ENCODE peak calls at places on chromosomes 11 and 22, in five cellular contexts. T, P, Y, O and V are unnamed samples.

GRCh38 chr11:25453471-25453870 is 878.5 kb upstream of the ANO3 start:
- DNase-seq in T (no peak), P (no peak), Y (no peak), O (no peak), V (no peak)

GRCh38 chr11:113245216-113245615 is 69.2 kb upstream of the TTC12 start:
- DNase-seq in T (no peak), P (no peak), Y (no peak), O (no peak), V (no peak)

GRCh38 chr22:30883586-30884145 is 84.9 kb downstream of the MORC2 start:
- DNase-seq in T (no peak), P (no peak), Y (no peak), O (no peak), V (no peak)

GRCh38 chr11:114367244-114367957 is 32.9 kb downstream of the C11orf71 start:
- DNase-seq in T (no peak), P (no peak), Y (no peak), O (no peak), V (no peak)

GRCh38 chr22:48404801-48405447 is 1422.7 kb downstream of the BRD1 start:
- DNase-seq in T (no peak), P (no peak), Y (no peak), O (no peak), V (no peak)

GRCh38 chr11:8286886-8287285 is 23.2 kb upstream of the LMO1 start:
- DNase-seq in T (no peak), P (peak; percentile 19), Y (no peak), O (peak; percentile 17), V (no peak)

GRCh38 chr11:134361241-134361640 is 29.5 kb downstream of the GLB1L2 start:
- DNase-seq in T (no peak), P (peak; percentile 70), Y (no peak), O (no peak), V (peak; percentile 30)

GRCh38 chr22:22935546-22936157 is 48.0 kb downstream of the IGLL5 start:
- DNase-seq in T (no peak), P (peak; percentile 92), Y (no peak), O (no peak), V (no peak)

GRCh38 chr11:36149538-36150242 is 139.5 kb downstream of the COMMD9 start:
- DNase-seq in T (peak; percentile 99), P (no peak), Y (peak; percentile 27), O (peak; percentile 78), V (peak; percentile 68)

GRCh38 chr22:19995611-19996339 is 20.8 kb downstream of the ARVCF start:
- DNase-seq in T (no peak), P (peak; percentile 74), Y (no peak), O (no peak), V (no peak)

GRCh38 chr11:128458316-128458715 is 129.0 kb downstream of the ETS1 start:
- DNase-seq in T (no peak), P (no peak), Y (no peak), O (no peak), V (no peak)

GRCh38 chr11:75475767-75476650 is 43.0 kb upstream of the KLHL35 start:
- DNase-seq in T (no peak), P (peak; percentile 68), Y (no peak), O (peak; percentile 54), V (no peak)

GRCh38 chr11:75472081-75472732 is 39.2 kb upstream of the KLHL35 start:
- DNase-seq in T (no peak), P (peak; percentile 80), Y (no peak), O (no peak), V (no peak)

GRCh38 chr11:75473684-75474083 is 40.7 kb upstream of the KLHL35 start:
- DNase-seq in T (no peak), P (peak; percentile 58), Y (no peak), O (no peak), V (no peak)

GRCh38 chr11:75474878-75475766 is 42.1 kb upstream of the KLHL35 start:
- DNase-seq in T (no peak), P (peak; percentile 87), Y (no peak), O (peak; percentile 47), V (no peak)

GRCh38 chr11:75474240-75474639 is 41.2 kb upstream of the KLHL35 start:
- DNase-seq in T (no peak), P (peak; percentile 42), Y (no peak), O (no peak), V (no peak)
- TF ChIP-seq POLR2AphosphoS5 in T (no peak), P (no peak), Y (no peak), O (no peak), V (no peak)

DNA sequence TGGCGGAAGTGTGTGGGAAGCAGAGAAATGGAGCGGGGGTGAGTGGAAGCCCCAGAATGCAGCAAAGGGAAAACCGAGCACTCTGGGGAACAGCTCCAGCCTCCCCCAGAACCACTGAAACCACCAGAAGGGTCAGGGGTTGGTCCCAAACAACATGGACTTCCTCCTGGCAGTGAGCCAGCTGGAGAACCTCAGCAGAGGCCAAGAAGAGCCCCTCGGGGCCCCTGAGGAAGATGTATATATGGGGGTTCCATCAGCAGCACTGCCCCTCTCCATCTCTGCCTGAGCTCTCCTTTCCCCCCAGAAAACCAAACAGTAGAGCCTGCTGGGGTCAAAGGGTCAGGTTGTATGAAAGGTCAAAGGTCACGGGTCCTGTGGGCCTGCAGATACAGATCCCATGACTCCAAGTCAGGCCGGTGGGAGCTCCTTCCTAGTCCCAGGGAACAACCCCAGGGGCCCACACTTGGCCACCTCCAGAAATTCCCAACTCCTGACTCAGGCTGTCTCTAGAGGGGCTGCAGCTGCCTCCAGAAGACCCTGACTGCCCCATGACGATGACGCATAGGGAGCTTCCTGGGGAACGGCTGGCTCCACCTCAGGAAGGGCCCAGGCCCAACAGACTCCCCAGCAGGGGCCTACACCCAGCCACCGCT is 48.5 kb upstream of the TIMP3 start:
- DNase-seq in T (no peak), P (no peak), Y (no peak), O (no peak), V (no peak)
- TF ChIP-seq POLR2AphosphoS5 in T (no peak), P (no peak), Y (no peak), O (no peak), V (no peak)

DNA sequence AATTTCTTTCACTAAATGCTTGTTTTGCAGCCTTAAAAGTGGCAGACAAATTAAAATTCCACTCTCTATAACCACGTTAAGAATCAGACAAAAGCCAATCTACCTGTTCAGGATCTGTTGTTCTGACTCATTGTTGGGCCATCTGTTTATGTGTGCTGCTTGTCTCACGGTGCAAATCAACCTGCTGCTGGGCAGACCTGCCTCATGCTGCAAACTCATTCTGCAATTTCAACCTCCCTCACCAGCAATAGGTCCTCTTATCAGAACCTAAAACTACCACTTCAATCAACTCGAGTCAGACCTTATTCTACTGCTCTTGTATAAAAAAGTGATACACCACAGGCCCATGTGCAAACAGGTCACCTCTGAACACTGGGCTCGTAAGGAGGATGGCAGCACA is 75.1 kb downstream of the LARGE2 start:
- DNase-seq in T (no peak), P (no peak), Y (no peak), O (no peak), V (no peak)
- TF ChIP-seq POLR2AphosphoS5 in T (no peak), P (no peak), Y (no peak), O (no peak), V (no peak)

GRCh38 chr11:46378811-46379482 is 2.5 kb upstream of the MDK start:
- DNase-seq in T (no peak), P (peak; percentile 75), Y (no peak), O (no peak), V (no peak)

GRCh38 chr11:46378296-46378695 is 3.2 kb upstream of the MDK start:
- DNase-seq in T (no peak), P (peak; percentile 73), Y (no peak), O (no peak), V (no peak)

GRCh38 chr11:46381046-46381835 is at the start of gene MDK:
- DNase-seq in T (no peak), P (peak; percentile 89), Y (no peak), O (no peak), V (no peak)

GRCh38 chr11:46381836-46382643 is 571 bp downstream of the MDK start:
- DNase-seq in T (no peak), P (peak; percentile 82), Y (no peak), O (no peak), V (no peak)

GRCh38 chr11:46380340-46381045 is 976 bp upstream of the MDK start:
- DNase-seq in T (no peak), P (peak; percentile 92), Y (peak; percentile 57), O (peak; percentile 85), V (no peak)
- TF ChIP-seq POLR2AphosphoS5 in T (no peak), P (peak; percentile 80), Y (no peak), O (peak; percentile 31), V (no peak)

DNA sequence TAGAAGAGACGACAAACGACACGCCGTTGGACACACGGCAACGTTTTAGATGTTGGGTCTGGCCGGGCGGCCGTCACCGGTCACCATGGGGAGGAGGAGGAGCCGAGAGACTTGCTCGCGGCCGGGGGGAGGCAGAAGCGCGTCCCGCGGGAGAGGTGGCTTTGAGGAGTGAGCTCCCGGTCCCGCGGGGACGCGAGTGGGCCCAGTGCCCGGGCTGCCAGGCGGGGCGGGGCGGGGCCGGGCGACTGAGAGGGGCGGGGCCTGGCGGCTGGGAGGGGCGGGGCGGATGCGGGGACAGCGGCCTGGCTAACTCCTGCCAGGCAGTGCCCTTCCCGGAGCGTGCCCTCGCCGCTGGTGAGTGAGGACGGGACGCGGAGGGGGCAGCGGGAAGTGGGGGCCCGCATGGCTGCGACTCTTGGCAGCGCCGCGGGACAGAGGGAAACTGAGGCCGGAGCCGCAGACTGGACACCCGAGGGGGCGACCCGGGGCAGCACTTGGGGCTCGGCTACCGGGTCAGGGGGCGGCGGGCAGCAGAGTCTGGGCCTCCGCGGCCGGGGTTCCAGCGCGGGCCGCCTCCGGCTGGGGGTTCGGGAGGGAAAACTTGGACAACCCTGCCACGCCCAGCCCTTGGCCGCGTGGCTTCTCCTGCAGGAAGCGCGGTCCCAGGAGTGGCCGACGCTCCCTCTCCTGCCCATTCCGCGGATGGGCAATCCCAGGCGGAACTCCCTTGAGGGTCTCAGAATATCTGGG is at the start of gene TSPO:
- DNase-seq in T (no peak), P (peak; percentile 95), Y (peak; percentile 78), O (peak; percentile 86), V (peak; percentile 88)
- TF ChIP-seq POLR2AphosphoS5 in T (peak; percentile 87), P (peak; percentile 89), Y (peak; percentile 10), O (peak; percentile 70), V (no peak)

DNA sequence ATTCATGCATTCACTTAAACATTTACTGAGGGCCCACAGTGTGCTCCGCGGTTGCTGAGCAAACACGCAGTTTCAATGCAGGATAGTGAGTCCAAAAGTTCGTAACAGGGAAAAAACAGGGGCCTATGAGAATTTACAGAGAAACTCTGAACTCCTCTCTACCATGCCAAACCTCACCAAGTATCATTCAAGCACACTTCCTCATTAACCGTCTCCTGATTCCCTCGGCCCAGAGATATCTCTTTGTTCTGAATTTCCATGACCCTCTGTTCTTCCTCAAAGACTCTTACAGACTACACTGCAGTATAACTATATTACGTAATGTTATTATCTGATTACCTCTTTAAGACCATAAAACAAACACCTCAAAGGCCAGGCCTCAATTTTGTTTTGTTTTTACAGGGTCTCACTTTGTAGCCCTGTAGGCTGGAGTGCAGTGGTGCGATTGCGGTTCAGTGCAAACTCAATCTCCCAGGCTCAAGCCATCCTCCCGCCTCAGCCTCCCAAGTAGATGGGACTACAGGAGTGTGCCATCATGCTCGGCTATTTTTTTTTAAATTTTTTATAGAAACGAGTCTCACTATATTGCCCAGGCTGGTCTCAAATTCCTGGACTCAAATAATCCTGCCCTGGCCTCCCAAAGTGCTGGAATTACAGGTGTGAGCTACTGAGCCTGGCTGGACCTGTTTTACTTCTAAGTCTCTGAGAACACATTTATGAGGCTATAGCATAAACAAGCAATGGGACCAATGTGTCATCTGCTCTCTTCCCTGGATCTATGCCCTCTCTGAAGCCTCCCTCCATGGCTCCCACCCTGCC is 3.6 kb downstream of the HPS4 start:
- DNase-seq in T (no peak), P (no peak), Y (peak; percentile 63), O (no peak), V (no peak)
- TF ChIP-seq POLR2AphosphoS5 in T (no peak), P (no peak), Y (peak; percentile 64), O (no peak), V (no peak)